ENCODE peak calls at places on chromosome 14, in four cellular contexts. O is K562, D is WTC11, X is H1. F is an unnamed sample.
A peak's percentile ranks its signal among the peaks of the same experiment; 100 is the strongest.

GRCh38 chr14:71931492-71932228 is 569 bp upstream of the RGS6 start:
- DNase-seq in D (no peak), X (no peak), O (no peak), F (peak; percentile 16)

GRCh38 chr14:100888789-100889315 is 14.7 kb downstream of the RTL1 start:
- DNase-seq in D (no peak), O (no peak), X (no peak), F (no peak)

GRCh38 chr14:41570415-41571155 is 36.1 kb upstream of the LRFN5 start:
- DNase-seq in X (no peak), O (no peak), D (no peak), F (no peak)

GRCh38 chr14:37246427-37246829 is 48.7 kb downstream of the MIPOL1 start:
- DNase-seq in X (no peak), D (no peak), O (peak; percentile 26), F (peak; percentile 1)

GRCh38 chr14:100341301-100342031 is 18.3 kb downstream of the SLC25A47 start:
- DNase-seq in D (no peak), X (no peak), O (no peak), F (peak; percentile 14)

GRCh38 chr14:68862954-68863594 is 70.2 kb upstream of the ZFP36L1 start:
- DNase-seq in O (peak; percentile 58), X (peak; percentile 47), D (peak; percentile 85), F (peak; percentile 79)

GRCh38 chr14:53325176-53325806 is 172.2 kb upstream of the DDHD1 start:
- DNase-seq in X (no peak), O (no peak), D (no peak), F (peak; percentile 7)

GRCh38 chr14:56027916-56028637 is 90.1 kb upstream of the PELI2 start:
- DNase-seq in O (no peak), X (no peak), D (no peak), F (no peak)

GRCh38 chr14:105448706-105449111 is 25.9 kb upstream of the CRIP2 start:
- DNase-seq in O (peak; percentile 73), X (peak; percentile 21), D (peak; percentile 83), F (peak; percentile 96)

GRCh38 chr14:100675664-100676063 is 51.0 kb upstream of the DLK1 start:
- DNase-seq in O (no peak), X (no peak), D (no peak), F (no peak)

DNA sequence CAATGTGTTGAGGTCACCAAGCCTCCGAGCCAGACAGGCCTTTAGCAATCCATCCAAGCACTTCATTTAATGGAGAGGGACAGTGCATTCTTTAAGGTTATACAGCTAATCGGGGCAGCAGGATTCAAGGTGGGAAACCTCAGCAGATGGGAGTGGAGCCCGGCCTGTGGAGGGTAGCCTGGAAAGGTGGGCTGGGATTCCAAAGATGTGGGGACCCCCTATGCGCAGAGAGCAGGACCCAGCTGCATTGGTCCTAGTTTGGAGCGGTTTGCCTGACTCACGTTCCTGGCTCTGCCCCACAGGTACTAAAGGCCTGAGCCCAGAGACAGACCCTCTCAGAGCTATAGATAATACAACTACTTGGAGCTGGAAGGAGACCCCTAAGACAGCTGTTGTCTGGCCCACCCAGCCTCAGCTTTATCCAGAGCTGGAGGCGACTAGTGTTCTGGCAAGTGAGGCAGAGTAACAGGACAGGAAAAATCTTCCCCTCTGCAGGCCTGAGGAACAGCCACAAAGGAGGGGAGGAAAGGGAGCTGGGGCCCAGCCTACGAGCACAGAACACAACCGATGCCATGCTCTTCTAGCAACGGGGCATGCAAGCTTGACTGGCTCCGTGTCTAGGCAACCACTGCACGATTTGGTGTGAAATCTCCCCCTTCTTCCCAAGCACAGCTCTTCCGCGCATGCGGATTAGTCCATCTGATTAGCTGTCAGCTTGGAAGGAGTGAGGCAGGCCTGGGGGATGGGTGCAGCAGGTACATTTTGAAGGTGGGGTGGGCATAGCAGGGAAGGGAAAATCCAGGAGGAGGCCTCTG is 1.1 kb upstream of the MYH7 start:
- DNase-seq in O (peak; percentile 47), D (no peak), X (no peak), F (no peak)
- TF ChIP-seq TEAD4 in O (no peak), D (no peak), X (no peak), F (no peak)

GRCh38 chr14:88872976-88873375 is 48.5 kb downstream of the TTC8 start:
- DNase-seq in X (no peak), D (no peak), O (no peak), F (no peak)

GRCh38 chr14:88866305-88866704 is 41.9 kb downstream of the TTC8 start:
- DNase-seq in X (no peak), O (no peak), D (no peak), F (no peak)

GRCh38 chr14:88870777-88871176 is 46.3 kb downstream of the TTC8 start:
- DNase-seq in D (no peak), X (no peak), O (no peak), F (no peak)

GRCh38 chr14:88871429-88871828 is 47.0 kb downstream of the TTC8 start:
- DNase-seq in X (no peak), O (no peak), D (no peak), F (no peak)

DNA sequence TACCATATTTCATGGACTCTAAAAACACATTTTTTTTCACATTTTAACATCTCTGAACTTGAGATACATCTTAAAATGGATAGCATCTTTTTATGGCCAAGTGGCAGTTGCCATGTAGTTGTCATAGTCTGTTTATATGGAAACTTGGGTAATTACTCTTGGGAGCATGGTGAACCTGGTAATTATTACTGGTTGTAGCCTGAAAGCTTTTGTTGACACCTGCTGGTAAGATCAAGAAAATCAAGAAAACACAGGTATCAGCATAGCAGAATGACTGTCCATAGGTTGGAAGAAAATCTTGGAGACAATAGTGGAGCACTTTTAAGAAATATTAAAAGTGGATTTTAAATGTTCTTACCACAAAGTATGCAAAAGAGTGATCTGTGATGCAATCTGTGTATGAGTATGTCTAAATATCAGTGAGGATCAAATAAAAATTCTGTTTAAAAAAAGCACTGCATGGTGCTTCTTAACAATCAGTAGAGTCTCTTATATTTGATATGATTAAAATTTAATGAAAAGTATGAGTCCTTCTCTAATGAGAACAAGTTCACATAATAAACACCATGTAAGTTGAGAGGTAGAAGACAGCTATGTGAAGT is 44.2 kb downstream of the TTC8 start:
- DNase-seq in X (no peak), D (no peak), O (no peak), F (peak; percentile 5)
- TF ChIP-seq TEAD4 in X (no peak), D (no peak), O (no peak), F (no peak)

DNA sequence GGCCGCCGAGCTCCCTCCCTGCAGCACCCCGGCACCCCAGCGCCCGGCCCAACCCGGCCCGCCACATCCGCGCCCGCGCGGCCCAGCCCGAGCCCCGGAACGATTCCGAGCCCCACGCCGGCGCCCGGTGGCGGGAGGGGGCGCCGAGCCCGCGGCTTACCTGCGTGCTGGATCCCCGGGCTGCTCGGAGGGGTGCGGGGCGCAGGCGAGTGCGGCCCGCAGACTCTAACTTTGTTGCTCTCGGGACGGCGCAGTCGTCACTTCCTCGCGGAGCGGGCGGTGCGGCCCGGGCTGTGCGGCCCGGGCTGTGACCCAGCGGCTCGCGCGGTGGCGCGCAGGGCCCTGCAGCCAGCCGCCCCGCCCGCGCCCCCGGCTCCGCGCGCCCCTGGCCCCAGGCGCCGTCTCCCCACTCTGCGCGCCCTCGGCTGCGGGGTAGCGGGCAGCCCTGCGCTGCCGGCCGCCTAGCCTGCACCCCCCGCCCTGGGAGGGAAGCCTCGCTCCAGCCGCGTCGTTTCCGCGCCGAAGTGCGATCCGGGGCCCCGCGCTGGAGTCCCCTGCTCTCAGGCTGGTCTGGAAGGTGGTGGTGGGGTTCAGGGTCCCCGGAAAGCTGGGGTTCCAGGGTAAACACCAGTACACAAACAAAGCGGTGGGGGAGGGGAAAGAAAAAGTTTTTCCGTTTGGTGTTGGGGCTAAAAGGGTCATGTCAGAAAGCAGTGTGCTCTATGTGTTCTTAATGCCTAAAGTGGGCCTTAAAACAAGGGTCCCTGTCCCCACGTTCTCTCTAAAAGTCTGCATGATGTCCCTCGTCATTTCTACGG is 64.5 kb upstream of the PTGR2 start:
- DNase-seq in D (peak; percentile 64), O (peak; percentile 72), X (no peak), F (peak; percentile 83)
- TF ChIP-seq TEAD4 in D (no peak), O (no peak), X (no peak), F (no peak)

GRCh38 chr14:33430414-33430813 is 491.7 kb downstream of the NPAS3 start:
- DNase-seq in D (no peak), X (no peak), O (no peak), F (no peak)

GRCh38 chr14:33432407-33433023 is 493.8 kb downstream of the NPAS3 start:
- DNase-seq in X (no peak), D (no peak), O (no peak), F (no peak)

GRCh38 chr14:33441633-33442032 is 503.0 kb downstream of the NPAS3 start:
- DNase-seq in D (no peak), X (no peak), O (no peak), F (no peak)

DNA sequence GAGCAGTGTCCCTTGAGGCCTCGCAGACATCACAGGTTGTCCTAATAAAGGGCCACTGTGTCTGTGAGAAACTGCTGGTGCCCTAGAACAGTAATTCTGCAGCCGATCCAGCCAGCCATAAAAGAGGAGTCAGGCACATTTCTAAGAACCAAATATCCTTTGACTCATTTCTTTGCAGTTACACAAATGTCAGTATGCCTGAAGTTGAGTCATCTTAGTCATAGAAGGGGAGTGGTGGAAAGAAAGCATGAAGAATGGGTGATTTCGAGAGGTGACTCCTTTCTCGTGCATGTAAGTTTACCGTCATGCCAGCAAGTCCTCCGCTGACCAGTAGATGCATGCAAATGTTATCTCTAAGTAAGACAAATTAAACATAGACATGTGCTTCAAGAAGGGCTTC is 497.2 kb downstream of the NPAS3 start:
- DNase-seq in X (no peak), O (no peak), D (no peak), F (no peak)
- TF ChIP-seq TEAD4 in X (no peak), O (no peak), D (no peak), F (no peak)

GRCh38 chr14:49033131-49033530 is 553.0 kb downstream of the RPS29 start:
- DNase-seq in D (peak; percentile 14), O (no peak), X (no peak), F (no peak)

GRCh38 chr14:49036991-49037390 is 549.2 kb downstream of the RPS29 start:
- DNase-seq in O (no peak), D (no peak), X (no peak), F (no peak)

GRCh38 chr14:49036236-49036635 is 549.9 kb downstream of the RPS29 start:
- DNase-seq in O (no peak), X (no peak), D (no peak), F (no peak)
- TF ChIP-seq TEAD4 in O (no peak), X (no peak), D (no peak), F (no peak)

DNA sequence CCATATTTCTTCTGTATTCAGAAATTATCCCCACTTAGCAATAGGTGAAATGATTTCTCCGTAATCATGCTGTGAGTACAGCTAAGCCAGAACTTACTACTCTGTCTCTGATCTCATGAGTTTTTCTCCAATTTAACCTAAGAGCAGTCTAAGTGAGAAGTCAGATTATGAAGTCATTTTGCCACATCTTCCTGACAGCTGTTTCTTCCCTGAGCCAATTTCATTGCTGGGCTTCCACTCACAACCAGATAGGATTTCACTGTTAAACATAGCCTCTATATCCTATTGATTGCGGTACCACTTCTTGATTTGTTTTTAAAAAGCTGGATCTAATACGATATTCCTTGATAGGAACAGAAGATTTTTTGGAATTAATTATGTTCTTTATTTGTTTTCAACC is 212.0 kb downstream of the NPAS3 start:
- DNase-seq in O (no peak), X (no peak), D (no peak), F (no peak)
- TF ChIP-seq TEAD4 in O (no peak), X (no peak), D (no peak), F (no peak)

DNA sequence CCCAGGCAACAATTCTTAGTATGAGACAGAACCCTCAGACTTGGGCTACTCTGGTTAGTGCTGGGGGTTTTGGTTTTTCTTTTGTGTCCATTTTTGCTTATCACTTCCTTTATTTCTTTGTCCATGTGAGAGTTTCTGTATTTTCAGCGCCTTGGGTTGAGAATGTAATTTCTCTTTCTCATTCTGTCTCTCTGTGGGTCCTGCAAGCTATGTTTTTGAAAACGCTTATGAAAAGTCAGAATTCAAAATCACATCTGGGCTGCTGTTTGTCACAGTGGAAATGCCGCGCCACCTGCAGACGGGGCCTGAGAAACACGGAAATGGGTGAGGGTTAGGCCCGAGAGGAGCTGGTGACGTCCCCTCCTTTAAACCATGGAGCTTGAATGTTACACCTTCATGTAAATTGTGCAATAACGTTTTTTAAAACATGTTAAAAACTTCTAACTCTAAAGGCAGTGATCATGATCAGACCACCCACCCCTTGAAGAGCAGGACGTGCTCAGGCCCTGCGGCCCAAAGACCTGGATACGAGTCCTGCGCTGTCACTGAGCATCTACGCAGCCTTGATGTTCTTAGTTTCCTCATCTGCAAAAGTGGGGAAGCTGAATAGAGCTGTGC is 26.1 kb downstream of the JDP2 start:
- DNase-seq in D (peak; percentile 29), O (peak; percentile 25), X (no peak), F (no peak)
- TF ChIP-seq TEAD4 in D (no peak), O (no peak), X (no peak), F (no peak)

F was measured in SK-N-SH.